ENCODE peak calls at places on chromosomes 1 and 21, in four cellular contexts. L is fibroblast of lung, E is heart right ventricle, I is epithelial cell of esophagus. V is an unnamed sample.
A peak's percentile ranks its signal among the peaks of the same experiment; 100 is the strongest.

GRCh38 chr1:162997499-162998285 is 71.5 kb upstream of the RGS4 start:
- DNase-seq in L (peak; percentile 47), E (no peak), I (no peak), V (peak; percentile 16)

GRCh38 chr1:28735961-28736449 is 735 bp upstream of the YTHDF2 start:
- DNase-seq in L (no peak), E (no peak), I (no peak), V (no peak)

GRCh38 chr1:222084996-222085395 is 343.1 kb upstream of the DUSP10 start:
- DNase-seq in L (no peak), E (no peak), I (no peak), V (no peak)

GRCh38 chr1:6599141-6599975 is 3.3 kb downstream of the KLHL21 start:
- DNase-seq in L (peak; percentile 23), E (no peak), I (peak; percentile 91), V (peak; percentile 74)

GRCh38 chr1:175708787-175709186 is 34.6 kb downstream of the TNR start:
- DNase-seq in L (no peak), E (no peak), I (no peak), V (peak; percentile 25)

GRCh38 chr1:197994907-197995407 is 77.8 kb downstream of the LHX9 start:
- DNase-seq in L (no peak), E (no peak), I (peak; percentile 40), V (no peak)

GRCh38 chr1:96538001-96538649 is 183.5 kb upstream of the PTBP2 start:
- DNase-seq in L (peak; percentile 80), E (no peak), I (no peak), V (peak; percentile 10)

GRCh38 chr1:229567109-229567868 is 8.8 kb upstream of the ABCB10 start:
- DNase-seq in L (no peak), E (no peak), I (no peak), V (no peak)

GRCh38 chr1:78586572-78586971 is 33.7 kb upstream of the IFI44L start:
- DNase-seq in L (no peak), E (no peak), I (peak; percentile 41), V (no peak)

GRCh38 chr1:167666416-167666815 is 36.4 kb downstream of the RCSD1 start:
- DNase-seq in L (no peak), E (no peak), I (peak; percentile 81), V (peak; percentile 60)

GRCh38 chr1:199272690-199273089 is 633.9 kb downstream of the PTPRC start:
- DNase-seq in L (peak; percentile 87), E (peak; percentile 9), I (peak; percentile 91), V (peak; percentile 89)

GRCh38 chr1:244065960-244066388 is 14.9 kb downstream of the ZBTB18 start:
- DNase-seq in L (peak; percentile 76), E (no peak), I (peak; percentile 71), V (peak; percentile 45)

DNA sequence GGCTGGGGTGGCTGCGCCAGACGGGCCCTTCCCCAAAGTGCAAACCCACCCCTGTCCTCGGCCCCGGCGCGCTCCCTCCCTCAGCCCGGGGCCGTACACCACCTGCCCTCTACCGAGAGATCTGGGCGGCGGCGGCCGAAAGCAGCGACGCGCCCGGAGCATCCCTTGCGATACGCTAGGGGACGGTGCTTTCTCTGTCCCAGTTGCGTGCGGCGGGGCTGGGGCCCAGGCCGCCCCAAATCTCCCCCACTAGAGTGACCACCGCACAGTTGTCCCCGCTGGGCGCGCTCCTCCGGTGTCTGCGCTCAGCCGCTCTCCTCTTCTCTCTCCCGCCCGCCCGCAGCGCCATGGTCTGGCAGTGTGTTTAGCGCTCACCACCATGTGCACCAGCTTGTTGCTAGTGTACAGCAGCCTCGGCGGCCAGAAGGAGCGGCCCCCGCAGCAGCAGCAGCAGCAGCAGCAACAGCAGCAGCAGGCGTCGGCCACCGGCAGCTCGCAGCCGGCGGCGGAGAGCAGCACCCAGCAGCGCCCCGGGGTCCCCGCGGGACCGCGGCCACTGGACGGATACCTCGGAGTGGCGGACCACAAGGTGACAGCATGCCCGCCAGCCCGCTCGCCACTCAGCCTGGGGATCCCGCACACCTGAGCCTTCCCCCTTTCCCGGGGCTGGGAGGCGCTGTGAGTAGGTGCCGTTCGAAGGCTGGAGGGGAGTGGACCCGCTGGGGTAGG is 1.0 kb downstream of the ST6GALNAC5 start:
- DNase-seq in L (peak; percentile 44), E (peak; percentile 13), I (peak; percentile 23), V (peak; percentile 21)
- TF ChIP-seq CTCF in L (no peak), E (no peak), I (no peak), V (peak; percentile 32)

GRCh38 chr1:181588631-181589030 is 105.3 kb downstream of the CACNA1E start:
- DNase-seq in L (no peak), E (no peak), I (peak; percentile 72), V (peak; percentile 52)
- TF ChIP-seq CTCF in L (no peak), E (no peak), I (no peak), V (no peak)

GRCh38 chr1:14511856-14512585 is 86.5 kb upstream of the KAZN start:
- DNase-seq in L (no peak), E (no peak), I (no peak), V (no peak)

GRCh38 chr1:14516974-14517812 is 81.3 kb upstream of the KAZN start:
- DNase-seq in L (peak; percentile 84), E (no peak), I (peak; percentile 87), V (peak; percentile 81)

GRCh38 chr1:14513084-14513483 is 85.4 kb upstream of the KAZN start:
- DNase-seq in L (no peak), E (no peak), I (no peak), V (no peak)

GRCh38 chr1:14517813-14518180 is 80.7 kb upstream of the KAZN start:
- DNase-seq in L (no peak), E (no peak), I (no peak), V (no peak)

GRCh38 chr1:14514760-14515159 is 83.7 kb upstream of the KAZN start:
- DNase-seq in L (no peak), E (no peak), I (no peak), V (no peak)
- TF ChIP-seq CTCF in L (no peak), E (no peak), I (no peak), V (no peak)

DNA sequence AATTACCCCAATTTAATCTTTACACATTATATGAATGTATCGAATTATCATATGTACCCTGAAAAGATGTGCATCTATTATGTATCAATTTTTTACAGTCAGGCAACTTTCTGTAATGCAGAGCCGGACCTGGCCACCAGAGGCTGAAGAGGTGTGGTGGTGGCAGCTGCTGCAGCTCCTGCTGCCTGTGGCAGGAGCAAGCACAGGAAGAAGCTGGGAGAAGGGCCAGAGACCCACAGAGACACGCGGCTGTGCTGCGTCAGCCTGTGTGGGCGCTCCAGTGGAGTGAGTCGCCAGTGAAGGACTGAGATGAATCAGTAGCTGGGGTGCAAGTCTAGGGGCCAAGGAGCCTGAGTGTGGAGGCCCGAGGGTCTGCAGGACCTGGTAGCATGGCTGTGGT is 74.3 kb upstream of the COG2 start:
- DNase-seq in L (no peak), E (no peak), I (peak; percentile 49), V (peak; percentile 70)
- TF ChIP-seq CTCF in L (no peak), E (peak; percentile 16), I (peak; percentile 42), V (peak; percentile 37)

GRCh38 chr1:180889325-180889724 is 23.4 kb upstream of the KIAA1614 start:
- DNase-seq in L (no peak), E (no peak), I (no peak), V (no peak)
- TF ChIP-seq CTCF in L (no peak), E (no peak), I (no peak), V (no peak)

DNA sequence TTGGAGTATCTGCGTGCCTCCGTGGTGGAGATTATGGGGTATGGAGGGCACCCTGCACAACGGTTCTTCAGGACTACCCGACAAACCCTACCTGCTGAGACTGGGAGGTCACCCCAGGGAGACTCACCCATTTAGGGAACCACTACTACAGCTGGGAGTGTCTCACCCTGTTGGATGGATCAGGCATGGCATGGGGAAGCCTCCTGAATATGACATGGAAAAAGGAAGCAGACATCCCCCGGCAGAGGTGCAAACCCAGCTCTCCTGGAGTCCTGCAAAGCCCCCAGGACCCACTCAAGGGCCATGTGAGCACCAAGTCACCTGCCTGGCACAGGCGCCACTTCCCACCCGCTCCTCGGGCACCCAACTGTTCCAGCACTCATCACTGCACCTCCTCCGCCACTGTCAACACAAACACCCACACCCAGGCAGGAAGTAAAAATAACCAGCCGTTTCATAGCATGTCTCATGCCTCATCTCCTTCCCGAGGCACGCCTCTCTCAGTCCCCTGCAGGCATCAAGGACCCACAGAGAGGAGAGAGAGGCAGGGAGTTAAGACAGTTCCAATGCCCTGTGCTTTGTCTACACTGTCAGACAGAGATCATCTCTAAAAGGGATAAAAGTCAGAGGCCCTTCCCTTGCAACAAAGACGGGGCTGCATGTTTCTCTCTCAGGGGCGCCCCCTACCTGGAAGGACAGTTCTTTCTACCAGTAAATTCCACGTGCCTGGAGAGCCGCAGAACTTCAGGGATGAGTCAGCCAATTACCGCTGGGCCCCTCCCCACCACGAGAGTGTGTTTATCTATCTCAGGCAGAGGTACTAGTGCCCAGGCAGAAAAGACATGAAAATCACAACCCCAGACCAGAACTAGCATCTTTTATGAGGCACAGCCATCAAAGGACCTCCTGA is 150.1 kb upstream of the SOD1 start:
- DNase-seq in L (no peak), E (no peak), I (peak; percentile 86), V (peak; percentile 82)
- TF ChIP-seq CTCF in L (no peak), E (no peak), I (peak; percentile 70), V (peak; percentile 65)

GRCh38 chr1:171850951-171851350 is 9.7 kb downstream of the DNM3 start:
- DNase-seq in L (no peak), E (no peak), I (no peak), V (no peak)
- TF ChIP-seq CTCF in L (no peak), E (no peak), I (peak; percentile 13), V (no peak)

GRCh38 chr1:1309525-1310385 is 1.4 kb downstream of the PUSL1 start:
- DNase-seq in L (no peak), E (no peak), I (no peak), V (no peak)

GRCh38 chr1:1307261-1307907 is 346 bp downstream of the ACAP3 start:
- DNase-seq in L (no peak), E (peak; percentile 59), I (no peak), V (no peak)

GRCh38 chr1:1308756-1309524 is 543 bp downstream of the PUSL1 start:
- DNase-seq in L (no peak), E (peak; percentile 42), I (no peak), V (no peak)

GRCh38 chr1:1306661-1307260 is 969 bp downstream of the ACAP3 start:
- DNase-seq in L (no peak), E (no peak), I (peak; percentile 51), V (no peak)

GRCh38 chr1:1307908-1308755 is at the start of the genes ACAP3 and PUSL1:
- DNase-seq in L (peak; percentile 96), E (peak; percentile 89), I (peak; percentile 95), V (peak; percentile 90)
- TF ChIP-seq CTCF in L (no peak), E (no peak), I (no peak), V (no peak)

GRCh38 chr1:33137800-33138199 is 44.0 kb downstream of the TRIM62 start:
- DNase-seq in L (peak; percentile 47), E (peak; percentile 58), I (peak; percentile 20), V (no peak)

GRCh38 chr1:33141781-33142180 is 40.1 kb downstream of the TRIM62 start:
- DNase-seq in L (no peak), E (no peak), I (no peak), V (no peak)

GRCh38 chr1:33141216-33141615 is 40.6 kb downstream of the TRIM62 start:
- DNase-seq in L (no peak), E (no peak), I (no peak), V (no peak)

GRCh38 chr1:33142483-33143065 is 39.3 kb downstream of the TRIM62 start:
- DNase-seq in L (no peak), E (peak; percentile 36), I (no peak), V (no peak)

GRCh38 chr1:33140153-33141149 is 41.4 kb downstream of the TRIM62 start:
- DNase-seq in L (no peak), E (no peak), I (peak; percentile 52), V (peak; percentile 25)
- TF ChIP-seq CTCF in L (no peak), E (no peak), I (peak; percentile 27), V (no peak)